ENCODE peak calls at places on chromosomes 1 and 21, in six cellular contexts. A is bronchial epithelial cell; T is effector memory CD4-positive, alpha-beta T cell; C is HFF-Myc; D is psoas muscle; R is A549. B is an unnamed sample.

GRCh38 chr1:32508751-32509140 is 30.5 kb upstream of the ZBTB8A start:
- DNase-seq in A (no peak), C (no peak), T (no peak), R (no peak), D (no peak), B (no peak)

GRCh38 chr1:14350197-14350596 is 248.3 kb upstream of the KAZN start:
- DNase-seq in D (no peak), C (no peak), A (no peak), T (no peak), R (no peak), B (no peak)

GRCh38 chr1:183150445-183150844 is 35.6 kb upstream of the LAMC2 start:
- DNase-seq in D (no peak), C (no peak), R (no peak), T (no peak), A (no peak), B (no peak)

GRCh38 chr21:45602106-45602505 is 41.4 kb upstream of the PCBP3 start:
- DNase-seq in T (no peak), A (no peak), D (no peak), R (no peak), C (no peak), B (no peak)

GRCh38 chr1:119279441-119280415 is 88.9 kb upstream of the HAO2 start:
- DNase-seq in T (no peak), A (peak; percentile 98), D (no peak), R (peak; percentile 22), C (peak; percentile 86), B (no peak)

GRCh38 chr1:230163205-230163604 is 96.2 kb downstream of the GALNT2 start:
- DNase-seq in T (no peak), D (peak; percentile 83), R (no peak), A (peak; percentile 8), C (peak; percentile 55), B (no peak)

GRCh38 chr1:29984544-29985375 is 738.6 kb downstream of the MATN1 start:
- DNase-seq in T (no peak), R (no peak), A (no peak), C (no peak), D (no peak), B (no peak)

GRCh38 chr1:61338899-61339298 is 256.5 kb downstream of the NFIA start:
- DNase-seq in D (no peak), C (no peak), R (no peak), T (no peak), A (no peak), B (no peak)

GRCh38 chr21:45570826-45571601 is 28.8 kb upstream of the SLC19A1 start:
- DNase-seq in C (no peak), D (no peak), T (no peak), R (no peak), A (no peak), B (no peak)

GRCh38 chr1:26110731-26111529 is 694 bp upstream of the PDIK1L start:
- DNase-seq in R (peak; percentile 68), A (peak; percentile 37), C (no peak), T (peak; percentile 54), D (peak; percentile 87), B (peak; percentile 89)

GRCh38 chr1:247110627-247111258 is 6.6 kb upstream of the ZNF669 start:
- DNase-seq in A (peak; percentile 22), T (no peak), C (no peak), D (no peak), R (no peak), B (peak; percentile 73)

GRCh38 chr1:44664730-44665370 is 9.4 kb downstream of the TMEM53 start:
- DNase-seq in D (no peak), R (no peak), T (no peak), A (no peak), C (no peak), B (no peak)

GRCh38 chr21:42125571-42126544 is 54.7 kb downstream of the UMODL1 start:
- DNase-seq in C (no peak), T (no peak), A (peak; percentile 35), R (no peak), D (no peak), B (peak; percentile 45)

GRCh38 chr1:50231209-50231608 is 122.5 kb downstream of the ELAVL4 start:
- DNase-seq in R (no peak), T (no peak), D (no peak), C (no peak), A (no peak), B (no peak)

GRCh38 chr1:48851638-48852037 is 74.9 kb upstream of the BEND5 start:
- DNase-seq in T (no peak), C (no peak), R (no peak), D (no peak), A (no peak), B (no peak)

GRCh38 chr1:52435650-52436049 is 31.2 kb downstream of the PRPF38A start:
- DNase-seq in T (no peak), R (no peak), A (no peak), D (no peak), C (no peak), B (no peak)

GRCh38 chr1:34915521-34915920 is 13.9 kb downstream of the DLGAP3 start:
- DNase-seq in D (no peak), R (no peak), T (no peak), A (no peak), C (no peak), B (no peak)

GRCh38 chr1:55244476-55245109 is 29.4 kb upstream of the USP24 start:
- DNase-seq in R (no peak), D (no peak), C (no peak), A (peak; percentile 55), T (no peak), B (no peak)

GRCh38 chr1:226425431-226426031 is 17.6 kb upstream of the PARP1 start:
- DNase-seq in T (no peak), A (no peak), R (no peak), D (no peak), C (no peak), B (no peak)

GRCh38 chr1:50570064-50570463 is 146.8 kb upstream of the DMRTA2 start:
- DNase-seq in C (no peak), D (no peak), T (no peak), A (peak; percentile 49), R (no peak), B (no peak)

GRCh38 chr1:62744594-62745577 is 39.0 kb upstream of the ATG4C start:
- DNase-seq in R (no peak), A (no peak), D (no peak), T (no peak), C (no peak), B (no peak)

GRCh38 chr1:37096523-37096922 is 62.2 kb upstream of the GRIK3 start:
- DNase-seq in D (no peak), T (no peak), C (no peak), A (no peak), R (peak; percentile 4), B (no peak)

GRCh38 chr1:203271962-203272632 is 33.2 kb upstream of the BTG2 start:
- DNase-seq in C (no peak), T (no peak), R (no peak), D (no peak), A (no peak), B (no peak)

GRCh38 chr1:70142120-70142519 is 63.3 kb downstream of the LRRC40 start:
- DNase-seq in D (no peak), R (no peak), C (no peak), A (no peak), T (no peak), B (no peak)
- H3K4me3 ChIP-seq in D (no peak overlapping the region), R (no peak overlapping the region), C (no peak overlapping the region), A (no peak overlapping the region), T (no peak overlapping the region), B (no peak overlapping the region)

DNA sequence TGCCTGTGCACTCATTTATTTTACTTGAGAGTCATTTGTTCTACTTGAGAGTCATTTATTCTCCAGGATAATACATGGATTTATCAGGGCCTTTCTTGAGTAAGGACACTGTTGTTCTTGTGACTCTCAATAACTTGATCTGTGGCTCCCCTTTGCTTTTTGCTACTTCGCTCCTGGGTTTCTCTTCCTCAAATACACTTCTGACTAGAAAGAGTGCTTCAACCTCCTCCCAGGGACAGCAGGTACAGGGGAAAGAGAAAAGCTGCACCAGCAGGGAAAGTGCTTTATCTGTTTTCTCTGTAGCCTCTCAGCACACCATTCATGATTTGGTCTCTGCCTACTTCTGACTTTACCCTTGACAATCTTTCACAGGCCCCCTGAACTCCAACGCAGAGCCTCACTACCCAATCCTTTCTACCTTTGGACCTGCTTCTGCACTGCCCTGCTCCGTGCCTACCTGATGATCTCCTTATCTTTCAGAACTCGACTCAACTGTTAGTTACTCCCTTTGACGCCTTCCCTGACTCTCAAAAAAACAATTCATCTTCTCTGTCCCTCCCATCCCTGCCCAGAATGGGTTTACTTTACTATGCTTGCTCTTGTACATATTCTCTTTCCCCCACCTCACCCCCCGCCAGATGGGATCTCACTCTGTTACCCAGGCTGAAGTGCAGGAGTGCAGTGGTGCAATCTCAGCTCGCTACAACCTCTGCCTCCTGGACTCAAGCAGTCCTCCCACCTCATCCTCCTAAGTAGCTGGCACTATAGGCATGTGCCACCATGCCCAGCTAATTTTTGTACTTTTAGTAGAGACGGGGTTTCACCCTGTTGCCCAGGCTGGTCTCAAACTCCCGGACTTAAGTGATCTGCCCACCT is 15.6 kb upstream of the PIGM start:
- DNase-seq in A (no peak), T (no peak), C (no peak), R (no peak), D (no peak), B (no peak)
- H3K4me3 ChIP-seq in A (no peak overlapping the region), T (no peak overlapping the region), C (no peak overlapping the region), R (peak overlapping the region; percentile 17), D (no peak overlapping the region), B (no peak overlapping the region)

DNA sequence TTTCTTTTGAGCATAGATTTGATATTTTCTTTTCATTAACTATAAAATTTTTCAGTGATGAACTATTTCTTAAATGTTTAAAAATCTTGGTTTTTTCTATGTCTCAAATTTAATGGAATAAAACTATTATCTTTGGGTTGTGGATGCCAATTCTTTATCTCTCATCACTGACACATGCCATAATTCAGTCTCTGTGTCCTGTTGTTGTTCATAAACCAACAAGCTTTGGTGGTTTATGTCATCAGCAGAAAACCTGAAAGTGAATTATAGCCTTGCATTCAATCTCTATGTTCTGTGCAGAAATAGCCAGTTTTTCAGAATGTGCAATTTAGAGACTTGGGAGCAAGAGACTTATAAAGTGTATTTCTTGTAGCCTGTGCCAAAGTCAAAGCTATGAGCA is 462.6 kb upstream of the ADGRL4 start:
- DNase-seq in R (no peak), C (no peak), A (no peak), T (no peak), D (no peak), B (no peak)
- H3K4me3 ChIP-seq in R (no peak overlapping the region), C (no peak overlapping the region), A (no peak overlapping the region), T (no peak overlapping the region), D (no peak overlapping the region), B (no peak overlapping the region)

DNA sequence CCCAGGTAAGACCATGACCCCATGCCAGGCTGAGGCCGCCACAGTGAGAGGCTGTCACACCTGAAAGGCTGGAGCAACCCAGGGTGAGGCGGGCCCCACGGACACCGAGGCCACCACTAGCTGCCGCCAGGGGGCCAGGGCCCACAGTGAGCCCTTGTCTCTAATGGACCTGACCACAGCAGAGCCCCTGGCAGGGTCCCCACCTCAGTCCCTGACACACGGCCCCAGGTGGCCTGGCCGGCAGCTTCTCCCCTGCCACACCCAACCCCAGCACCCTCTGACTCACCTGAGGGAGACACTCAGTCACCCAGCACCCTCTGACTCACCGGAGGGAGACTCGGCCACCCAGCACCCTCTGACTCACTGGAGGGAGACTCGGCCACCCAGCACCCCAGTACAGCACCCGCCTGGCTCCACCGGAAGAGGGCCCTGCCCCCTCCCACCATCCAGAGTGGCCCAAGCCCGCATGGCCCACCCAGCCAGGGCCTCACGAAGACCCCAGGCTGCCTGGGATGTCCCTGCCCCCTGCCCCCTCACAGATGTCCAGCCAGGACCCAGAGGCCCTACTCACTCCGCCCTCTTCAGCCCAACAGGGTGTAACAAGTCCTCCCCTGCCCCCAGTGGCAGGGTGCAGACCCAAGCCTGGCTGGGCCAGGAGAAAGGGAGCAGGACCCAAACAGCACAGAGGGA is 4.4 kb downstream of the DVL1 start:
- DNase-seq in A (peak; percentile 94), C (no peak), R (peak; percentile 84), D (peak; percentile 86), T (peak; percentile 29), B (no peak)
- H3K4me3 ChIP-seq in A (peak overlapping the region; percentile 23), C (peak overlapping the region; percentile 25), R (peak overlapping the region; percentile 28), D (peak overlapping the region; percentile 73), T (no peak overlapping the region), B (no peak overlapping the region)

B was measured in pancreas.